ENCODE peak calls at places on chromosome 2, in five cellular contexts. One of them, this sample, is unnamed.

GRCh38 chr2:101790856-101791255 is 93.3 kb downstream of the MAP4K4 start:
- DNase-seq in H1: no peak
- DNase-seq in kidney: no peak
- DNase-seq in spleen: no peak
- DNase-seq in omental fat pad: no peak
- DNase-seq in this sample: no peak

GRCh38 chr2:16513626-16514025 is 152.0 kb downstream of the CYRIA start:
- DNase-seq in H1: no peak
- DNase-seq in kidney: no peak
- DNase-seq in spleen: no peak
- DNase-seq in omental fat pad: no peak
- DNase-seq in this sample: no peak

GRCh38 chr2:51424418-51424817 is 392.5 kb upstream of the NRXN1 start:
- DNase-seq in H1: peak; percentile 51
- DNase-seq in kidney: peak; percentile 12
- DNase-seq in spleen: peak; percentile 38
- DNase-seq in omental fat pad: no peak
- DNase-seq in this sample: no peak

GRCh38 chr2:3263487-3263886 is 114.1 kb downstream of the EIPR1 start:
- DNase-seq in H1: no peak
- DNase-seq in kidney: no peak
- DNase-seq in spleen: peak; percentile 40
- DNase-seq in omental fat pad: no peak
- DNase-seq in this sample: no peak

GRCh38 chr2:27040282-27040681 is 7.5 kb downstream of the TMEM214 start:
- DNase-seq in H1: no peak
- DNase-seq in kidney: no peak
- DNase-seq in spleen: peak; percentile 62
- DNase-seq in omental fat pad: no peak
- DNase-seq in this sample: no peak

GRCh38 chr2:150548527-150548926 is 61.1 kb upstream of the RND3 start:
- DNase-seq in H1: no peak
- DNase-seq in kidney: no peak
- DNase-seq in spleen: no peak
- DNase-seq in omental fat pad: no peak
- DNase-seq in this sample: no peak

GRCh38 chr2:95343429-95344207 is 46.5 kb downstream of the KCNIP3 start:
- DNase-seq in H1: no peak
- DNase-seq in kidney: peak; percentile 31
- DNase-seq in spleen: peak; percentile 25
- DNase-seq in omental fat pad: no peak
- DNase-seq in this sample: peak; percentile 41

GRCh38 chr2:119282139-119282965 is 58.7 kb downstream of the STEAP3 start:
- DNase-seq in H1: no peak
- DNase-seq in kidney: no peak
- DNase-seq in spleen: no peak
- DNase-seq in omental fat pad: no peak
- DNase-seq in this sample: no peak

GRCh38 chr2:240255165-240255491 is 114.7 kb upstream of the OTOS start:
- DNase-seq in H1: no peak
- DNase-seq in kidney: peak; percentile 52
- DNase-seq in spleen: peak; percentile 51
- DNase-seq in omental fat pad: no peak
- DNase-seq in this sample: peak; percentile 67

GRCh38 chr2:46800218-46800617 is 115.4 kb downstream of the MCFD2 start:
- DNase-seq in H1: no peak
- DNase-seq in kidney: no peak
- DNase-seq in spleen: no peak
- DNase-seq in omental fat pad: no peak
- DNase-seq in this sample: no peak

GRCh38 chr2:168961450-168962229 is 60.5 kb downstream of the G6PC2 start:
- DNase-seq in H1: no peak
- DNase-seq in kidney: no peak
- DNase-seq in spleen: no peak
- DNase-seq in omental fat pad: no peak
- DNase-seq in this sample: no peak

GRCh38 chr2:39024833-39025232 is 96.0 kb downstream of the SOS1 start:
- DNase-seq in H1: no peak
- DNase-seq in kidney: no peak
- DNase-seq in spleen: no peak
- DNase-seq in omental fat pad: no peak
- DNase-seq in this sample: no peak

GRCh38 chr2:70123051-70123828 is 36.0 kb downstream of the PCBP1 start:
- DNase-seq in H1: peak; percentile 76
- DNase-seq in kidney: no peak
- DNase-seq in spleen: peak; percentile 77
- DNase-seq in omental fat pad: peak; percentile 23
- DNase-seq in this sample: peak; percentile 40

GRCh38 chr2:20653695-20654306 is 2.9 kb upstream of the HS1BP3 start:
- DNase-seq in H1: no peak
- DNase-seq in kidney: peak; percentile 37
- DNase-seq in spleen: peak; percentile 63
- DNase-seq in omental fat pad: no peak
- DNase-seq in this sample: peak; percentile 33
- TF ChIP-seq CTCF in H1: no peak
- TF ChIP-seq CTCF in kidney: no peak
- TF ChIP-seq CTCF in spleen: no peak
- TF ChIP-seq CTCF in omental fat pad: no peak
- TF ChIP-seq CTCF in this sample: peak; percentile 3

GRCh38 chr2:238139141-238139840 is 823 bp downstream of the KLHL30 start:
- DNase-seq in H1: peak; percentile 86
- DNase-seq in kidney: no peak
- DNase-seq in spleen: no peak
- DNase-seq in omental fat pad: no peak
- DNase-seq in this sample: no peak
- TF ChIP-seq CTCF in H1: peak; percentile 70
- TF ChIP-seq CTCF in kidney: no peak
- TF ChIP-seq CTCF in spleen: peak; percentile 68
- TF ChIP-seq CTCF in omental fat pad: no peak
- TF ChIP-seq CTCF in this sample: peak; percentile 77

GRCh38 chr2:141911485-141912066 is 219.2 kb downstream of the LRP1B start:
- DNase-seq in H1: peak; percentile 57
- DNase-seq in kidney: no peak
- DNase-seq in spleen: no peak
- DNase-seq in omental fat pad: no peak
- DNase-seq in this sample: no peak
- TF ChIP-seq CTCF in H1: peak; percentile 27
- TF ChIP-seq CTCF in kidney: no peak
- TF ChIP-seq CTCF in spleen: no peak
- TF ChIP-seq CTCF in omental fat pad: no peak
- TF ChIP-seq CTCF in this sample: peak; percentile 76

GRCh38 chr2:179393481-179393880 is 128.8 kb upstream of the SESTD1 start:
- DNase-seq in H1: no peak
- DNase-seq in kidney: no peak
- DNase-seq in spleen: no peak
- DNase-seq in omental fat pad: no peak
- DNase-seq in this sample: no peak
- TF ChIP-seq CTCF in H1: no peak
- TF ChIP-seq CTCF in kidney: no peak
- TF ChIP-seq CTCF in spleen: no peak
- TF ChIP-seq CTCF in omental fat pad: no peak
- TF ChIP-seq CTCF in this sample: no peak

GRCh38 chr2:110116033-110116710 is 550 bp upstream of the MALL start:
- DNase-seq in H1: peak; percentile 63
- DNase-seq in kidney: peak; percentile 82
- DNase-seq in spleen: no peak
- DNase-seq in omental fat pad: no peak
- DNase-seq in this sample: no peak
- TF ChIP-seq CTCF in H1: peak; percentile 42
- TF ChIP-seq CTCF in kidney: peak; percentile 10
- TF ChIP-seq CTCF in spleen: peak; percentile 48
- TF ChIP-seq CTCF in omental fat pad: no peak
- TF ChIP-seq CTCF in this sample: peak; percentile 77

GRCh38 chr2:233448220-233448559 is 93.9 kb downstream of the DGKD start:
- DNase-seq in H1: no peak
- DNase-seq in kidney: peak; percentile 31
- DNase-seq in spleen: peak; percentile 41
- DNase-seq in omental fat pad: no peak
- DNase-seq in this sample: peak; percentile 69
- TF ChIP-seq CTCF in H1: peak; percentile 51
- TF ChIP-seq CTCF in kidney: peak; percentile 2
- TF ChIP-seq CTCF in spleen: no peak
- TF ChIP-seq CTCF in omental fat pad: no peak
- TF ChIP-seq CTCF in this sample: no peak

DNA sequence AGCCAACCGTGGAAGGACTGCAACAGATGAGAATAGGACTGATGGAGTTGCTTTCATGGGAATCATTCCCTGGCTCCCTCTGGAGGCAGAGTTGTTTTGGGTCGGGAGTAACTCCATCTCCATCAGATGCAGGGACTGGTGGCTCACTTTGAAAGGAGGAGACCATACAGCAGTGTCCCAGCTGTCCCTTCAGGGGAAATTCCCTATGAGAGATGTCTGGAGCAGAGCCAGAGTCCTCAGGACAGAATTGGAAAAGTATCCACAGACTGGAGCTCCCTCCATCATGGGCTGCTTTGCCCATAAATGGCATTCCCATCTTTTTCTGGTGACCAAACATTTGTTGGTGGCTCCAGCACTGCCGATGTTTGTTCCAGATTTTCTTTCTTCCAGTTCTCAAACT is 144.3 kb downstream of the NCK2 start:
- DNase-seq in H1: no peak
- DNase-seq in kidney: no peak
- DNase-seq in spleen: no peak
- DNase-seq in omental fat pad: no peak
- DNase-seq in this sample: no peak
- TF ChIP-seq CTCF in H1: no peak
- TF ChIP-seq CTCF in kidney: no peak
- TF ChIP-seq CTCF in spleen: no peak
- TF ChIP-seq CTCF in omental fat pad: no peak
- TF ChIP-seq CTCF in this sample: peak; percentile 6

GRCh38 chr2:31693882-31694281 is 113.1 kb upstream of the SRD5A2 start:
- DNase-seq in H1: no peak
- DNase-seq in kidney: no peak
- DNase-seq in spleen: no peak
- DNase-seq in omental fat pad: no peak
- DNase-seq in this sample: no peak

GRCh38 chr2:31688282-31688681 is 107.5 kb upstream of the SRD5A2 start:
- DNase-seq in H1: no peak
- DNase-seq in kidney: no peak
- DNase-seq in spleen: no peak
- DNase-seq in omental fat pad: no peak
- DNase-seq in this sample: no peak
- TF ChIP-seq CTCF in H1: peak; percentile 15
- TF ChIP-seq CTCF in kidney: peak; percentile 15
- TF ChIP-seq CTCF in spleen: peak; percentile 58
- TF ChIP-seq CTCF in omental fat pad: no peak
- TF ChIP-seq CTCF in this sample: peak; percentile 75

GRCh38 chr2:80326861-80327260 is 22.3 kb upstream of the LRRTM1 start:
- DNase-seq in H1: no peak
- DNase-seq in kidney: no peak
- DNase-seq in spleen: no peak
- DNase-seq in omental fat pad: no peak
- DNase-seq in this sample: no peak

GRCh38 chr2:80329491-80329890 is 24.9 kb upstream of the LRRTM1 start:
- DNase-seq in H1: no peak
- DNase-seq in kidney: no peak
- DNase-seq in spleen: no peak
- DNase-seq in omental fat pad: no peak
- DNase-seq in this sample: no peak

GRCh38 chr2:80322958-80323357 is 18.4 kb upstream of the LRRTM1 start:
- DNase-seq in H1: no peak
- DNase-seq in kidney: no peak
- DNase-seq in spleen: no peak
- DNase-seq in omental fat pad: no peak
- DNase-seq in this sample: no peak

GRCh38 chr2:80328033-80328635 is 23.6 kb upstream of the LRRTM1 start:
- DNase-seq in H1: no peak
- DNase-seq in kidney: no peak
- DNase-seq in spleen: no peak
- DNase-seq in omental fat pad: no peak
- DNase-seq in this sample: no peak

GRCh38 chr2:80326214-80326613 is 21.7 kb upstream of the LRRTM1 start:
- DNase-seq in H1: no peak
- DNase-seq in kidney: no peak
- DNase-seq in spleen: no peak
- DNase-seq in omental fat pad: no peak
- DNase-seq in this sample: no peak
- TF ChIP-seq CTCF in H1: peak; percentile 34
- TF ChIP-seq CTCF in kidney: peak; percentile 45
- TF ChIP-seq CTCF in spleen: no peak
- TF ChIP-seq CTCF in omental fat pad: no peak
- TF ChIP-seq CTCF in this sample: peak; percentile 72